ENCODE peak calls at places on chromosomes 16 and 17, in seven cellular contexts. A is pancreas, B is body of pancreas, I is thoracic aorta, P is ascending aorta, L is HepG2, K is prostate gland. O is an unnamed sample.
A peak's percentile ranks its signal among the peaks of the same experiment; 100 is the strongest.

GRCh38 chr17:58312824-58313223 is 15.8 kb downstream of the TSPOAP1 start:
- DNase-seq in L (no peak), I (no peak), A (no peak), P (no peak), K (no peak), B (no peak), O (no peak)

GRCh38 chr16:69820926-69821541 is 58.9 kb downstream of the WWP2 start:
- DNase-seq in I (no peak), A (peak; percentile 50), L (peak; percentile 81), K (peak; percentile 31), B (peak; percentile 75), P (peak; percentile 74), O (no peak)

GRCh38 chr16:88454315-88455057 is 1.4 kb downstream of the ZFPM1 start:
- DNase-seq in B (peak; percentile 61), P (no peak), I (no peak), A (peak; percentile 59), L (no peak), K (no peak), O (no peak)

GRCh38 chr16:30482366-30482765 is 9.8 kb downstream of the ITGAL start:
- DNase-seq in A (no peak), I (no peak), P (no peak), B (no peak), L (no peak), K (no peak), O (no peak)

GRCh38 chr17:3977387-3977786 is 13.2 kb upstream of the ATP2A3 start:
- DNase-seq in K (no peak), L (no peak), P (no peak), A (no peak), I (no peak), B (peak; percentile 37), O (no peak)

GRCh38 chr17:7956208-7956965 is 24.4 kb downstream of the CNTROB start:
- DNase-seq in P (no peak), A (no peak), I (no peak), L (no peak), K (no peak), B (peak; percentile 26), O (peak; percentile 74)

GRCh38 chr17:36593651-36594316 is 2.1 kb downstream of the DHRS11 start:
- DNase-seq in B (no peak), A (no peak), L (no peak), P (no peak), I (no peak), K (no peak), O (peak; percentile 27)

GRCh38 chr16:12798846-12799245 is 4.8 kb downstream of the CPPED1 start:
- DNase-seq in L (no peak), P (no peak), I (no peak), B (no peak), A (no peak), K (no peak), O (no peak)

GRCh38 chr16:51540259-51540658 is 389.2 kb upstream of the SALL1 start:
- DNase-seq in L (no peak), I (no peak), K (no peak), A (no peak), P (no peak), B (no peak), O (no peak)

GRCh38 chr17:57993471-57994365 is 5.7 kb upstream of the VEZF1 start:
- DNase-seq in L (peak; percentile 77), K (no peak), I (no peak), B (no peak), A (no peak), P (no peak), O (no peak)

GRCh38 chr17:57186231-57187019 is 69.9 kb upstream of the MSI2 start:
- DNase-seq in I (no peak), K (no peak), B (no peak), A (no peak), L (no peak), P (no peak), O (no peak)

GRCh38 chr17:48043171-48043570 is 5.0 kb upstream of the NFE2L1 start:
- DNase-seq in P (no peak), K (no peak), L (no peak), A (no peak), B (no peak), I (no peak), O (no peak)

GRCh38 chr16:1642753-1643152 is 30.6 kb downstream of the CRAMP1 start:
- DNase-seq in P (no peak), L (no peak), I (no peak), B (no peak), A (no peak), K (no peak), O (no peak)

GRCh38 chr16:1640261-1640956 is 28.2 kb downstream of the CRAMP1 start:
- DNase-seq in A (no peak), K (no peak), P (no peak), I (no peak), B (no peak), L (no peak), O (no peak)

GRCh38 chr16:1639840-1640239 is 27.7 kb downstream of the CRAMP1 start:
- DNase-seq in P (no peak), L (no peak), B (no peak), I (no peak), A (no peak), K (no peak), O (no peak)

GRCh38 chr16:1642148-1642547 is 30.0 kb downstream of the CRAMP1 start:
- DNase-seq in L (no peak), B (no peak), I (no peak), A (no peak), P (no peak), K (no peak), O (no peak)

DNA sequence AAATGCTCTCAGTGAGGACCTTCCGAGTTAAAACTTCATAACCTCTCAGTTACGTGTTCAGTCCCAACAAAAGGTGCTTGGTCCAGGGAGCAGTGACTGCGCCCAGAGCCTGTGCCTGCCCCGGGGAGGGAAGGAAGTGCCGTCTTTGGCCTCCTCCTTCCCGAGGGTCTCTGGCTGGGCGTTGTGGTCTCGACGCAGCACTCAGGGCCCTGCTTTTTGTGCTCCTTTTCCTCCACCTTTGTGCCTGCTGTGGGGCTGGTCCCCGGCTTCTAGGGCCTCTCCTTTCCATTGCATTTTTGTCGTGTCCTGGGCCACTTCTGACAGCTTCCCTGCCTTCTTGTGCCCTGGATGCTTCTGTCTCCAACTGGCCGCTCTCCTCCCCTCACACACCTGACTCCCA is 29.1 kb downstream of the CRAMP1 start:
- DNase-seq in K (no peak), B (no peak), A (no peak), P (no peak), I (no peak), L (no peak), O (no peak)
- H3K27ac ChIP-seq in K (no peak overlapping the region), B (no peak overlapping the region), A (no peak overlapping the region), P (no peak overlapping the region), I (no peak overlapping the region), L (no peak overlapping the region), O (no peak overlapping the region)

GRCh38 chr17:18186271-18186982 is 2.8 kb downstream of the ALKBH5 start:
- DNase-seq in A (no peak), B (no peak), K (no peak), P (no peak), L (no peak), I (no peak), O (no peak)

GRCh38 chr17:18187816-18188761 is 4.5 kb downstream of the ALKBH5 start:
- DNase-seq in L (no peak), I (no peak), B (no peak), A (no peak), P (no peak), K (no peak), O (no peak)

GRCh38 chr17:18185391-18185790 is 1.8 kb downstream of the ALKBH5 start:
- DNase-seq in P (no peak), A (no peak), I (no peak), K (no peak), B (no peak), L (no peak), O (no peak)

GRCh38 chr17:18185832-18186231 is 2.2 kb downstream of the ALKBH5 start:
- DNase-seq in B (peak; percentile 26), P (no peak), L (no peak), K (no peak), I (no peak), A (no peak), O (no peak)

DNA sequence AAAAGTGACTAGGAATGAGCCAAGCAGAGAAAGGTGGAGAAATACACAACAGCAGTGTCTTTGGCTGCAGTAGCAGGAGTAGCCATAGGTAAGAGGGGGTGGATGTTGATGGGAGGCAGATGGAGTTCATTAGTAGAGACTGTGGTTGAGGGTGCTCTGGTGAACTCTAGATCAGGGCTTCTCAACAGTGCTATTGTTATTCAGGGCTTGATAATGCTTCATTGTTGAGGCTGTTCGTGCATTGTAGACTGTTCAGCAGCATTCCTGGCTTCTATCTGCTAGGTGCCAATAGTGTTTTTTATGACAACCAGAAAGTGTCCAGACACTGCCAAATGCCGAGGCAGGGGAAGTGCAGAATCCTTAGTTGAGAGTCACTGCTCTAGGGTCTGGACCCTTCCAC is 3.6 kb downstream of the ALKBH5 start:
- DNase-seq in A (no peak), I (no peak), K (no peak), P (no peak), L (peak; percentile 40), B (no peak), O (no peak)
- H3K27ac ChIP-seq in A (peak overlapping the region; percentile 98), I (no peak overlapping the region), K (no peak overlapping the region), P (peak overlapping the region; percentile 97), L (peak overlapping the region; percentile 26), B (peak overlapping the region; percentile 98), O (no peak overlapping the region)

GRCh38 chr16:68470461-68471150 is 22.3 kb upstream of the SMPD3 start:
- DNase-seq in A (no peak), P (no peak), K (no peak), I (no peak), B (no peak), L (no peak), O (peak; percentile 75)
- H3K27ac ChIP-seq in A (peak overlapping the region; percentile 70), P (peak overlapping the region; percentile 1), K (peak overlapping the region; percentile 53), I (no peak overlapping the region), B (peak overlapping the region; percentile 72), L (no peak overlapping the region), O (peak overlapping the region; percentile 58)

GRCh38 chr17:20224379-20224778 is 215.2 kb downstream of the SPECC1 start:
- DNase-seq in P (no peak), I (no peak), B (no peak), A (no peak), K (no peak), L (no peak), O (no peak)

GRCh38 chr17:20228410-20228809 is 219.3 kb downstream of the SPECC1 start:
- DNase-seq in I (no peak), P (no peak), B (no peak), A (no peak), L (no peak), K (no peak), O (no peak)

GRCh38 chr17:20225162-20226115 is 216.3 kb downstream of the SPECC1 start:
- DNase-seq in L (no peak), I (no peak), B (no peak), P (no peak), A (no peak), K (no peak), O (no peak)

GRCh38 chr17:20226814-20227482 is 217.8 kb downstream of the SPECC1 start:
- DNase-seq in B (peak; percentile 86), A (peak; percentile 71), P (peak; percentile 90), I (peak; percentile 56), L (peak; percentile 50), K (peak; percentile 74), O (peak; percentile 88)

DNA sequence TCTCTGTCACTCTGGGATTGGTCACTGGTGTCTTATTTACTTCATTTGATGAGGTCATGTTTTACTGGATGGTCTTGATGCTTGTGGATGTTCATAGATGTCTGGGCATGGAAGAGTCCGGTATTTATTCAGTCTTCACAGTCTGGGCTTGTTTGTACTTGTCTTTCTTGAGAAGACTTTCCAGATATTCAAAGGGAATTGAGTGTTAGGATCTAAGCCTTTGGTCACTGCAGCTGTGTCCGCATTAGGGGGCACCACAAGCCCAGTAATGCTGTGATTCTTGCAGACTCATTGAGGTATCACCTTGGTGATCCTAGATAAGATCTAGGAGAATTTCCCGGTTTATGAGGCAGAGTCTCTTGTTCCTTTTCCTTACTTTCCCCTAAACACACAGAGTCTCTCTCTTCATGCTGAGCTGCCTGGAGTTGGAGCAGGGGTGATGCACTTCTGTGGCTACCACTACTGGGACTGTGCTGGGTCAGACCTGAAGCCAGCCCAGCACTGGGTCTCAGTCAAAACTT is 214.7 kb downstream of the SPECC1 start:
- DNase-seq in A (no peak), P (no peak), K (no peak), L (no peak), I (no peak), B (no peak), O (no peak)
- H3K27ac ChIP-seq in A (no peak overlapping the region), P (peak overlapping the region; percentile 73), K (no peak overlapping the region), L (no peak overlapping the region), I (peak overlapping the region; percentile 21), B (no peak overlapping the region), O (no peak overlapping the region)